ENCODE peak calls at places on chromosomes 13 and 19, in seven cellular contexts. D, W, E, T, G, R and O are unnamed samples.

GRCh38 chr13:32581177-32581786 is 5.0 kb upstream of the PDS5B start:
- DNase-seq in D (no peak), W (peak; percentile 14), E (peak; percentile 10), T (no peak), G (no peak), R (peak; percentile 11), O (peak; percentile 38)

GRCh38 chr19:18951721-18952281 is 10.8 kb upstream of the HOMER3 start:
- DNase-seq in D (no peak), W (no peak), E (no peak), T (no peak), G (no peak), R (no peak), O (no peak)

GRCh38 chr13:60019119-60019993 is 144.4 kb downstream of the DIAPH3 start:
- DNase-seq in D (peak; percentile 17), W (peak; percentile 3), E (no peak), T (no peak), G (no peak), R (no peak), O (no peak)

GRCh38 chr19:48102870-48103751 is 7.5 kb downstream of the PLA2G4C start:
- DNase-seq in D (no peak), W (peak; percentile 53), E (peak; percentile 75), T (peak; percentile 85), G (peak; percentile 70), R (peak; percentile 71), O (peak; percentile 48)

GRCh38 chr19:24002256-24002945 is 84.6 kb upstream of the ZNF254 start:
- DNase-seq in D (no peak), W (no peak), E (no peak), T (no peak), G (no peak), R (no peak), O (no peak)

GRCh38 chr13:38570706-38571105 is 116.2 kb upstream of the FREM2 start:
- DNase-seq in D (no peak), W (no peak), E (no peak), T (no peak), G (no peak), R (no peak), O (no peak)

GRCh38 chr19:18807861-18808331 is 16.8 kb upstream of the COMP start:
- DNase-seq in D (no peak), W (no peak), E (no peak), T (no peak), G (no peak), R (no peak), O (no peak)

GRCh38 chr13:110197471-110197870 is 109.5 kb downstream of the COL4A1 start:
- DNase-seq in D (no peak), W (no peak), E (no peak), T (no peak), G (no peak), R (no peak), O (no peak)

DNA sequence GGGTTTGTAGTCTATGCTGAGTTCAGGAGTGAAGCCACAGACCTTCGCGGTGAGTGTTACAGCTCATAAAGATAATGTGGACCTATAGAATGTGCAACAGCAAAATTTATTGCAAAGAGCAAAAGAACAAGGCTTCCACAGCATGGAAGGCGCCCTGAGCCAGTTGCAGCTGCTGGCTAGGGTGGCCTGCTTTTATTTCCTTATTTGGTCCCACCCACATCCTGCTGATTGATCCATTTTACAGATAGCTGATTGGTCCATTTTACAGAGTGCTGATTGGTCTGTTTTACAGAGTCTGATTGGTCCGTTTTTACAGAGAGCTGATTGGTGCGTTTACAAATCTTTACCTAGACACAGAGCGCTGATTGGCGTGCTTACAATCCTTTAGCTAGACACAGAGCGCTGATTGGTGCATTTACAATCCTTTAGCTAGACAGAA is 4.2 kb upstream of the MIA start:
- DNase-seq in D (no peak), W (peak; percentile 34), E (no peak), T (no peak), G (no peak), R (peak; percentile 35), O (peak; percentile 49)
- TF ChIP-seq JUND in D (no peak), W (no peak), E (no peak), T (no peak), G (no peak), R (no peak), O (no peak)

GRCh38 chr19:16073988-16074387 is 2.3 kb upstream of the TPM4 start:
- DNase-seq in D (no peak), W (no peak), E (no peak), T (peak; percentile 27), G (no peak), R (no peak), O (no peak)
- TF ChIP-seq JUND in D (no peak), W (no peak), E (no peak), T (no peak), G (no peak), R (no peak), O (no peak)

DNA sequence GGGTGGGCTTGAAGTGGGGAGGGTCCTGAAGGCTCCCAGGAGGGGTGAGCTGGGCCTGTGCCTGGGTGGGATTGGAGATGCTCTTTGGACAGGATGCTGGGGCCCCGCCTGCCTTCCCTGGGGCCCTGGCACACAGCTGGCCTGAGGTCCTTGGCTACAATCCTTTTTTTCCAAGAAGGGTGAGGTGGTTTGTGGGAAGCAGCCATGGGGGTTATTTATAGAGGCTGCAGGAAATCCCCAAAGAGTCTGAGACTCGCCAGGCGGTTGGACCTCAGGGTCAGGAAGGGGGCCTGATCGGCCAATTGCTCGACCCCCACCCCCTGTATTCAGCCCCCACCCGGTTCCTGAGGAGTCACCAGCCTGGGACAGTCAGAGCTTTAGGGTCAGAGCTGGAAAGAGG is 10.0 kb downstream of the GTPBP3 start:
- DNase-seq in D (no peak), W (no peak), E (no peak), T (no peak), G (no peak), R (no peak), O (no peak)
- TF ChIP-seq JUND in D (no peak), W (no peak), E (no peak), T (no peak), G (no peak), R (no peak), O (no peak)

GRCh38 chr19:49859838-49860715 is 7.3 kb downstream of the PNKP start:
- DNase-seq in D (no peak), W (no peak), E (no peak), T (no peak), G (no peak), R (no peak), O (no peak)

GRCh38 chr19:49860716-49861100 is 6.7 kb downstream of the PNKP start:
- DNase-seq in D (no peak), W (no peak), E (no peak), T (no peak), G (no peak), R (no peak), O (no peak)

GRCh38 chr19:49861541-49862410 is 5.6 kb downstream of the PNKP start:
- DNase-seq in D (no peak), W (no peak), E (no peak), T (no peak), G (no peak), R (no peak), O (no peak)

GRCh38 chr19:49862411-49863253 is 4.7 kb downstream of the PNKP start:
- DNase-seq in D (no peak), W (peak; percentile 31), E (no peak), T (peak; percentile 94), G (peak; percentile 77), R (peak; percentile 83), O (no peak)

DNA sequence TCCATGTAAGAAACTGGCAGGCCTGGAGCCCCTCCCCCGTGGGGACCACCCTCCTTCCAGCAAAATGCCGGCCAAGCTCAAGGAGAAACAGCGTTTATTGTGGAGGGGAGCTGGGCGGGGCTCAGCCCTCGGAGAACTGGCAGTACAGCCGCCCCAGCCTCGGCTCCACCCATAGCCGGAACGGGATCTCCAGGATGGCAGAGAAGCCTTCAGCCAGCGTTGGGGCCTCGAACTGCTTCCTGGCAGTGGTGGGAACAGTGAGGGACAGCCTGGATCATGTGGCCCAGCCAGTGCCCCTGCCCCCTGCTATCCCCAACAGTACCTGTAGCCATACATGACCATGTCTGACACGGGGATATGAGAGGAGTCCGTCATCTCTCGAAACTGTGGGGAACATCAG is 6.2 kb downstream of the PNKP start:
- DNase-seq in D (no peak), W (no peak), E (no peak), T (peak; percentile 63), G (no peak), R (no peak), O (peak; percentile 47)
- TF ChIP-seq JUND in D (no peak), W (no peak), E (no peak), T (no peak), G (no peak), R (no peak), O (no peak)

GRCh38 chr13:111904701-111905608 is 162.0 kb upstream of the SOX1 start:
- DNase-seq in D (no peak), W (no peak), E (peak; percentile 10), T (peak; percentile 45), G (no peak), R (peak; percentile 34), O (peak; percentile 59)
- TF ChIP-seq JUND in D (no peak), W (no peak), E (no peak), T (no peak), G (no peak), R (no peak), O (no peak)

GRCh38 chr19:45900661-45901431 is 1.6 kb downstream of the MYPOP start:
- DNase-seq in D (no peak), W (no peak), E (no peak), T (no peak), G (no peak), R (peak; percentile 56), O (no peak)
- TF ChIP-seq JUND in D (no peak), W (no peak), E (no peak), T (no peak), G (no peak), R (no peak), O (no peak)

GRCh38 chr19:17183858-17184271 is 31.3 kb upstream of the USE1 start:
- DNase-seq in D (peak; percentile 45), W (no peak), E (no peak), T (no peak), G (no peak), R (peak; percentile 12), O (no peak)

GRCh38 chr19:17180997-17181702 is 34.0 kb upstream of the USE1 start:
- DNase-seq in D (no peak), W (no peak), E (no peak), T (peak; percentile 73), G (no peak), R (no peak), O (no peak)

GRCh38 chr19:17183271-17183757 is 31.8 kb upstream of the USE1 start:
- DNase-seq in D (no peak), W (no peak), E (no peak), T (no peak), G (no peak), R (no peak), O (no peak)

GRCh38 chr19:17184381-17184841 is 30.7 kb upstream of the USE1 start:
- DNase-seq in D (no peak), W (no peak), E (no peak), T (no peak), G (no peak), R (no peak), O (no peak)

GRCh38 chr19:17185590-17185989 is 29.6 kb upstream of the USE1 start:
- DNase-seq in D (no peak), W (no peak), E (no peak), T (no peak), G (no peak), R (no peak), O (no peak)
- TF ChIP-seq JUND in D (no peak), W (no peak), E (no peak), T (no peak), G (no peak), R (no peak), O (no peak)

GRCh38 chr13:45055902-45056648 is 64.2 kb upstream of the GTF2F2 start:
- DNase-seq in D (no peak), W (no peak), E (peak; percentile 42), T (no peak), G (no peak), R (peak; percentile 51), O (no peak)
- TF ChIP-seq JUND in D (no peak), W (no peak), E (no peak), T (no peak), G (no peak), R (peak; percentile 8), O (no peak)